ENCODE peak calls at places on chromosomes 6 and 20, in seven cellular contexts. L is endothelial cell, E is cardiac fibroblast, A is fibroblast of mammary gland, X is dorsolateral prefrontal cortex, U is osteocyte, J is stomach. D is an unnamed sample.
A peak's percentile ranks its signal among the peaks of the same experiment; 100 is the strongest.

GRCh38 chr20:20548527-20549266 is 163.7 kb downstream of the RALGAPA2 start:
- DNase-seq in E (no peak), L (no peak), A (no peak), X (no peak), J (peak; percentile 46), U (no peak), D (no peak)

GRCh38 chr20:22825076-22825475 is 210.0 kb upstream of the SSTR4 start:
- DNase-seq in U (no peak), J (no peak), X (no peak), E (peak; percentile 55), A (peak; percentile 20), L (no peak), D (no peak)

GRCh38 chr6:21731411-21732031 is 138.0 kb downstream of the SOX4 start:
- DNase-seq in U (no peak), E (peak; percentile 58), J (no peak), X (no peak), A (peak; percentile 35), L (no peak), D (no peak)

GRCh38 chr6:108492131-108492766 is 68.5 kb upstream of the FOXO3 start:
- DNase-seq in E (peak; percentile 65), X (no peak), J (no peak), L (peak; percentile 8), U (no peak), A (peak; percentile 69), D (no peak)

GRCh38 chr6:125302840-125303511 is 1.2 kb upstream of the HDDC2 start:
- DNase-seq in E (no peak), A (no peak), X (no peak), J (no peak), L (no peak), U (no peak), D (no peak)

GRCh38 chr6:3085074-3085473 is 16.8 kb downstream of the RIPK1 start:
- DNase-seq in X (no peak), E (peak; percentile 51), J (no peak), L (no peak), A (peak; percentile 40), U (no peak), D (no peak)

GRCh38 chr20:17762873-17763557 is 63.2 kb downstream of the BANF2 start:
- DNase-seq in U (no peak), X (no peak), J (peak; percentile 51), A (no peak), L (no peak), E (no peak), D (no peak)

GRCh38 chr20:42688576-42688975 is 501.1 kb downstream of the PTPRT start:
- DNase-seq in L (no peak), A (no peak), U (no peak), E (no peak), X (no peak), J (no peak), D (no peak)

GRCh38 chr6:121142093-121142492 is 192.2 kb downstream of the TBC1D32 start:
- DNase-seq in A (no peak), U (no peak), J (no peak), X (no peak), E (no peak), L (no peak), D (no peak)

GRCh38 chr6:2890981-2891767 is 11.9 kb downstream of the SERPINB9 start:
- DNase-seq in J (no peak), E (no peak), U (no peak), X (no peak), A (no peak), L (no peak), D (no peak)

GRCh38 chr20:61936701-61937131 is 129.0 kb downstream of the TAF4 start:
- DNase-seq in E (no peak), X (peak; percentile 39), A (no peak), L (no peak), U (no peak), J (no peak), D (no peak)

GRCh38 chr6:63368347-63368746 is 48.6 kb upstream of the LGSN start:
- DNase-seq in U (no peak), J (no peak), A (no peak), X (no peak), E (no peak), L (no peak), D (no peak)

GRCh38 chr6:151285121-151285520 is 45.4 kb downstream of the AKAP12 start:
- DNase-seq in J (no peak), L (no peak), U (no peak), E (peak; percentile 80), X (no peak), A (peak; percentile 71), D (no peak)

GRCh38 chr6:132830236-132830799 is 15.9 kb downstream of the RPS12 start:
- DNase-seq in L (no peak), U (no peak), A (peak; percentile 56), E (peak; percentile 60), J (no peak), X (no peak), D (no peak)

GRCh38 chr6:117547688-117548621 is 54.4 kb downstream of the GOPC start:
- DNase-seq in E (peak; percentile 56), X (peak; percentile 70), U (no peak), L (no peak), A (peak; percentile 47), J (peak; percentile 32), D (no peak)

GRCh38 chr20:11891827-11892521 is 25.7 kb upstream of the BTBD3 start:
- DNase-seq in J (peak; percentile 64), U (no peak), X (no peak), A (peak; percentile 68), L (peak; percentile 74), E (peak; percentile 76), D (peak; percentile 62)

GRCh38 chr20:50288128-50288623 is 97.5 kb downstream of the CEBPB start:
- DNase-seq in J (no peak), L (no peak), X (no peak), A (no peak), E (no peak), U (no peak), D (no peak)

GRCh38 chr6:163415176-163415619 is 680 bp downstream of the QKI start:
- DNase-seq in E (no peak), X (no peak), J (no peak), L (no peak), A (no peak), U (no peak), D (peak; percentile 20)

GRCh38 chr6:123803862-123804681 is at the start of gene NKAIN2:
- DNase-seq in X (peak; percentile 76), J (no peak), A (no peak), U (peak; percentile 85), E (no peak), L (peak; percentile 65), D (peak; percentile 60)

DNA sequence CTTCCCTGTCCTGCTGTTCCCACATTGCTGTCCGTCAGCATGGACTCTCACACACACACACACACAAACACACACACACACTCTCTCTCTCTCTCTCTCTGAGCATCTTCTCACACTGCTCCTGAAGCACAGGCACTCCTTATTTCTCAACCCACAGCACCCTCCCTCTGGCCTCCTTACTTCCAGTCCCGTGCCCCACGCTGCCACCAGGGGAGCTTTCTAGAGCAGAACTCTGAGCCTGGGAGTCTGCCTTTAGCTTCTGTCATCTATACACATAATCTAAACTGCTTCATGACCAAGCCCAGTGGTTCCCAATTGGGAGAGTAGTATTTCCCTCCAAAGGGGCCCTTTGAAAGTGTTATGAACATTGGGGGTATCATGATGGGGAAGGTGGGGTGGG is 29.1 kb downstream of the HECA start:
- DNase-seq in A (no peak), U (no peak), L (no peak), J (no peak), E (peak; percentile 14), X (no peak), D (no peak)
- TF ChIP-seq CTCF in A (no peak), U (no peak), L (no peak), J (no peak), E (no peak), X (no peak), D (peak; percentile 23)

DNA sequence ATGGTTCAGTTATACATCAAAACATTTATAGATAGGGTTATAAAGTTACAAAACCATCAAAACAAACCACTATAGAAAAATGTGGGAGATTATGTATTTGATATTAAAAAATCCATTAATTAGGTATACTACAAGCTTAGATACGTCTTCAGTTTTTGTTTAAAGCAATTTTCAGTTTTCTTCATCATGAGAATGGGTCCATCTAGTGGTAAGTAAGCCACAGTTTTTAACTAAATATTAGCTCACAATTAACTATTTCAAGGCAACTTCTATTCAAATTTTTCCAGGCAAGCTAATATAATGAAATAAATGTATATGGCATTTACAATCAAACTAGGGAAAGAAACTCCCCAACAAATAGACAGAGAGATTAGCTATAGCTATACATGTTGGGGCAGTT is 44.4 kb downstream of the RNGTT start:
- DNase-seq in A (peak; percentile 18), E (peak; percentile 11), X (no peak), U (no peak), L (no peak), J (no peak), D (no peak)
- TF ChIP-seq CTCF in A (peak; percentile 32), E (peak; percentile 38), X (no peak), U (peak; percentile 46), L (peak; percentile 46), J (no peak), D (peak; percentile 43)

GRCh38 chr6:41462033-41462432 is 84.1 kb upstream of the FOXP4 start:
- DNase-seq in L (no peak), J (no peak), A (no peak), E (no peak), U (no peak), X (no peak), D (no peak)

GRCh38 chr6:41460742-41461336 is 85.3 kb upstream of the FOXP4 start:
- DNase-seq in X (no peak), U (no peak), E (no peak), A (peak; percentile 23), L (no peak), J (no peak), D (no peak)

GRCh38 chr6:41464481-41464880 is 81.7 kb upstream of the FOXP4 start:
- DNase-seq in A (peak; percentile 67), X (no peak), U (no peak), J (no peak), E (no peak), L (no peak), D (no peak)

GRCh38 chr6:41464019-41464418 is 82.2 kb upstream of the FOXP4 start:
- DNase-seq in L (no peak), A (no peak), X (no peak), E (no peak), U (no peak), J (no peak), D (no peak)

GRCh38 chr6:41462980-41463930 is 82.9 kb upstream of the FOXP4 start:
- DNase-seq in J (peak; percentile 85), E (peak; percentile 80), A (peak; percentile 75), X (peak; percentile 62), U (no peak), L (peak; percentile 69), D (peak; percentile 45)
- TF ChIP-seq CTCF in J (no peak), E (peak; percentile 76), A (peak; percentile 76), X (peak; percentile 27), U (peak; percentile 29), L (peak; percentile 28), D (peak; percentile 64)

DNA sequence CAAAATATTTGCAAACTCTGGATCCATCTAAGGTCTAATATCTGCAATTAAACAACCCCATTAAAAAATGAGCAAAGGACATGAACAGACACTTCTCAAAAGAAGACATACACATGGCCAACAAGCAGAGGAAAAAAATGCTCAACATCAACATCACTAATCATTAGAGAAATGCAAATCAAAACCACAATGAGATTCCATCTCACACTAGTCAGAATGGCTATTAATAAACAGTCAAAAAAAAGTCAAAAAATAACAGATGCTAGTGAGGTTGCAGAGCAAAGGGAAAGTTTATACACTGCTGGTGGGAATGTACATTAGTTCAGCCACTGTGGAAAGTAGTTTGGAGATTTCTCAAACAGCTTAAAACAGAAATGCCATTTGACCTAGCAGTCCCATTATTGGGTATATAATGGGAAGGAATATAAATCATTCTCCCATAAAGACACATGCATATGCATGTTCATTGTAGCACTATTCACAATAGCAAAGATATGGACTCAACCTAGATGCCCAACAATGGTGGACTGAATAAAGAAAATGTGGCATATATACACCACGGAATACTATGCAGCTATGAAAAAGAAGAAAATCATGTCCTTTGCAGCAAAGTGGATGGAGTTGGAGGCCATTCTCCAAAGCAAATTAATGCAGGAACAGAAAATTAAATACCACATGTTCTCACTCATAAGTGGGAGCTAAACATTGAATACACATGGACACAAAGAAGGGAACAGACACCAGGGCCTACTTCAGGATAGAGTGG is 9.1 kb downstream of the ZNFX1 start:
- DNase-seq in X (no peak), E (peak; percentile 39), A (peak; percentile 74), U (no peak), J (no peak), L (no peak), D (no peak)
- TF ChIP-seq CTCF in X (no peak), E (no peak), A (no peak), U (no peak), J (no peak), L (no peak), D (no peak)